ENCODE peak calls at places on chromosomes 16 and 17, in four cellular contexts. J, Y, M and U are unnamed samples.

GRCh38 chr17:78624461-78625216 is 47.4 kb upstream of the DNAH17 start:
- DNase-seq in M (no peak), Y (no peak), J (no peak), U (no peak)

GRCh38 chr17:37255434-37255833 is 120.4 kb upstream of the C17orf78 start:
- DNase-seq in J (no peak), M (no peak), Y (no peak), U (no peak)

GRCh38 chr17:74190154-74190553 is 13.3 kb upstream of the RPL38 start:
- DNase-seq in Y (peak; percentile 57), M (no peak), J (peak; percentile 91), U (no peak)

GRCh38 chr17:79732804-79733691 is 2.3 kb downstream of the ENPP7 start:
- DNase-seq in M (no peak), J (no peak), Y (peak; percentile 69), U (peak; percentile 58)

GRCh38 chr17:55134486-55135157 is 130.1 kb upstream of the HLF start:
- DNase-seq in Y (no peak), M (no peak), J (no peak), U (no peak)

GRCh38 chr16:10682604-10683003 is 12.1 kb downstream of the TEKT5 start:
- DNase-seq in J (no peak), Y (no peak), M (no peak), U (no peak)

GRCh38 chr17:17681187-17681743 is at the start of gene RAI1:
- DNase-seq in J (peak; percentile 43), M (no peak), Y (peak; percentile 94), U (peak; percentile 79)

GRCh38 chr17:37683454-37683984 is 40.3 kb upstream of the DDX52 start:
- DNase-seq in Y (no peak), J (no peak), M (no peak), U (no peak)

GRCh38 chr16:5502467-5502869 is 404.9 kb upstream of the EEF2KMT start:
- DNase-seq in J (no peak), M (peak; percentile 40), Y (no peak), U (no peak)

GRCh38 chr17:28041844-28042656 is 427 bp upstream of the NLK start:
- DNase-seq in J (no peak), Y (no peak), M (no peak), U (no peak)

GRCh38 chr17:69058165-69058564 is 2.6 kb downstream of the ABCA9 start:
- DNase-seq in J (no peak), Y (no peak), M (no peak), U (no peak)

GRCh38 chr16:70800306-70800705 is 652 bp downstream of the VAC14 start:
- DNase-seq in Y (no peak), M (no peak), J (no peak), U (no peak)

GRCh38 chr17:80586464-80587228 is 42.0 kb downstream of the RPTOR start:
- DNase-seq in J (no peak), Y (no peak), M (no peak), U (no peak)